ENCODE peak calls at places on chromosomes 2 and 18, in four cellular contexts. K is HCT116, V is HepG2, U is H1. J is an unnamed sample.

GRCh38 chr2:3465844-3466481 is 53.4 kb downstream of the ADI1 start:
- DNase-seq in K (no peak), V (peak; percentile 99), U (no peak), J (no peak)

GRCh38 chr2:107585851-107586250 is 240.8 kb upstream of the RGPD4 start:
- DNase-seq in U (no peak), K (no peak), V (no peak), J (no peak)

GRCh38 chr2:8509613-8510012 is 172.2 kb upstream of the ID2 start:
- DNase-seq in K (no peak), V (no peak), U (no peak), J (no peak)

GRCh38 chr2:33236457-33236856 is 240.0 kb upstream of the RASGRP3 start:
- DNase-seq in U (no peak), K (no peak), V (no peak), J (no peak)

GRCh38 chr2:149738771-149739170 is 151.2 kb upstream of the MMADHC start:
- DNase-seq in V (no peak), U (no peak), K (no peak), J (no peak)

GRCh38 chr2:80007722-80008503 is 296.6 kb downstream of the LRRTM1 start:
- DNase-seq in K (no peak), V (no peak), U (peak; percentile 71), J (peak; percentile 84)

GRCh38 chr2:69723791-69724190 is 18.1 kb upstream of the ANXA4 start:
- DNase-seq in U (no peak), V (no peak), K (no peak), J (no peak)

GRCh38 chr18:9113468-9114149 is 11.1 kb downstream of the NDUFV2 start:
- DNase-seq in U (no peak), K (no peak), V (no peak), J (no peak)

GRCh38 chr18:36758623-36759022 is 70.2 kb downstream of the TPGS2 start:
- DNase-seq in K (no peak), U (no peak), V (no peak), J (no peak)

GRCh38 chr2:48508461-48509124 is 21.4 kb upstream of the STON1 start:
- DNase-seq in V (peak; percentile 75), K (no peak), U (peak; percentile 72), J (peak; percentile 74)

GRCh38 chr2:189022002-189022401 is 47.8 kb downstream of the COL3A1 start:
- DNase-seq in K (no peak), V (no peak), U (no peak), J (no peak)

GRCh38 chr18:45248240-45248903 is 366.9 kb upstream of the SLC14A2 start:
- DNase-seq in K (no peak), U (no peak), V (no peak), J (no peak)

GRCh38 chr18:31237142-31237541 is 74.5 kb upstream of the DSC1 start:
- DNase-seq in U (no peak), V (no peak), K (no peak), J (no peak)

GRCh38 chr2:98867539-98868309 is 68.3 kb downstream of the CRACDL start:
- DNase-seq in U (no peak), K (no peak), V (no peak), J (no peak)

GRCh38 chr18:29163596-29163995 is 986.7 kb upstream of the CDH2 start:
- DNase-seq in K (no peak), V (no peak), U (no peak), J (no peak)

GRCh38 chr2:207849443-207849842 is 79.7 kb upstream of the FZD5 start:
- DNase-seq in K (no peak), V (peak; percentile 29), U (no peak), J (no peak)

GRCh38 chr2:29014811-29015414 is 33.8 kb downstream of the TOGARAM2 start:
- DNase-seq in V (no peak), K (no peak), U (no peak), J (no peak)

GRCh38 chr18:63736856-63737255 is 34.1 kb downstream of the SERPINB11 start:
- DNase-seq in U (no peak), K (peak; percentile 23), V (no peak), J (no peak)

GRCh38 chr2:122643725-122644329 is 888.4 kb downstream of the TSN start:
- DNase-seq in K (no peak), V (no peak), U (no peak), J (no peak)

GRCh38 chr2:39202639-39203369 is 41.0 kb downstream of the CDKL4 start:
- DNase-seq in V (no peak), U (peak; percentile 39), K (no peak), J (peak; percentile 75)

GRCh38 chr2:190959911-190960788 is 53.8 kb downstream of the STAT1 start:
- DNase-seq in K (no peak), U (no peak), V (no peak), J (no peak)

GRCh38 chr18:6576706-6577375 is 152.7 kb upstream of the ARHGAP28 start:
- DNase-seq in U (no peak), K (no peak), V (no peak), J (no peak)

GRCh38 chr18:54607213-54607934 is 16.3 kb downstream of the DYNAP start:
- DNase-seq in K (no peak), V (peak; percentile 58), U (peak; percentile 38), J (peak; percentile 39)

GRCh38 chr2:119113489-119113770 is 45.1 kb downstream of the C1QL2 start:
- DNase-seq in V (no peak), K (no peak), U (no peak), J (no peak)

GRCh38 chr18:58601468-58602266 is 27.2 kb downstream of the ALPK2 start:
- DNase-seq in K (no peak), V (no peak), U (no peak), J (no peak)

GRCh38 chr2:26772064-26773001 is 8.2 kb downstream of the SLC35F6 start:
- DNase-seq in V (peak; percentile 83), K (no peak), U (no peak), J (no peak)

GRCh38 chr2:181884601-181885000 is 6.9 kb upstream of the ITPRID2 start:
- DNase-seq in K (no peak), U (no peak), V (no peak), J (no peak)

GRCh38 chr2:20333738-20334137 is 16.9 kb downstream of the PUM2 start:
- DNase-seq in K (no peak), V (no peak), U (no peak), J (no peak)

GRCh38 chr2:85681354-85681728 is 12.8 kb upstream of the GNLY start:
- DNase-seq in V (no peak), U (no peak), K (no peak), J (no peak)

DNA sequence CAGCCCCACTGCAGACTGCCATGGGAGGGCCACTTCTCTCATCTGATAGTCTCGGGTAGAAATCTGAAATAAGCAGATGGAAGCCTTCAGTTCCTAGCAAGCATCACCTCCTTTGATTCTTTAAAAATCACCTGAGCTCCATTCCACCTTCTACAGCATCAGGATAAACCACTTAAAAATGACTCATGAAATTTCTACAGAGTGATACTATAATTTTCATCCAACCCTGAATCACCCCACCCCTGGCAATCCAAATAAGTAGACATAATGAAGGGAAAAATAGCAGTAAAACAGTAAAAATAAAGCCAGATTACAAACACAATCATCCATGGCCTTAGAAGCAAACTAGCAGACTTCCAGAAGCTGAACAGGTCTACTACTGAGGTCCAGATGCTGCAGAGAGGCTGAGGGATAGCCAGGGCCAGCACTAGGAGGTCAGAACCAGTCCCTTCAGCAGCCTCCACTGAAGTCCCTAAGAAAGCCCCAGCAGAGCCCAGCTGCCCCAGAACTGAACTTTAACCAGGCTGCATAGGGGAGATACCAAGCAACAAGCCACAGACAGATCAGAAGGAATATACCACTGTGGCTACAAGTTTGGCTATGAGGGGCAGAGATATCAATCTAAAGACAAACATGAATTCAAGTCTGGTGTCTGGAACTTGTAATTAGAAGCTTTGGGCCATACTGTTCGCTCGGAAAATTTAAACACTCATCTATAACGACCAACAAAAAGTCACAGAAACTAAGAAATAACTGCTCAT is 54.7 kb upstream of the RNU4ATAC start:
- DNase-seq in V (peak; percentile 21), K (no peak), U (no peak), J (no peak)
- TF ChIP-seq YY1 in V (no peak), K (no peak), U (no peak), J (no peak)

GRCh38 chr18:57433492-57434176 is 1.5 kb upstream of the ONECUT2 start:
- DNase-seq in K (no peak), U (no peak), V (no peak), J (no peak)

GRCh38 chr18:57432118-57432517 is 3.1 kb upstream of the ONECUT2 start:
- DNase-seq in V (no peak), K (no peak), U (no peak), J (no peak)

GRCh38 chr18:57434177-57434535 is 1.0 kb upstream of the ONECUT2 start:
- DNase-seq in K (no peak), U (no peak), V (no peak), J (no peak)

GRCh38 chr18:57431512-57432080 is 3.6 kb upstream of the ONECUT2 start:
- DNase-seq in K (no peak), V (no peak), U (no peak), J (no peak)

DNA sequence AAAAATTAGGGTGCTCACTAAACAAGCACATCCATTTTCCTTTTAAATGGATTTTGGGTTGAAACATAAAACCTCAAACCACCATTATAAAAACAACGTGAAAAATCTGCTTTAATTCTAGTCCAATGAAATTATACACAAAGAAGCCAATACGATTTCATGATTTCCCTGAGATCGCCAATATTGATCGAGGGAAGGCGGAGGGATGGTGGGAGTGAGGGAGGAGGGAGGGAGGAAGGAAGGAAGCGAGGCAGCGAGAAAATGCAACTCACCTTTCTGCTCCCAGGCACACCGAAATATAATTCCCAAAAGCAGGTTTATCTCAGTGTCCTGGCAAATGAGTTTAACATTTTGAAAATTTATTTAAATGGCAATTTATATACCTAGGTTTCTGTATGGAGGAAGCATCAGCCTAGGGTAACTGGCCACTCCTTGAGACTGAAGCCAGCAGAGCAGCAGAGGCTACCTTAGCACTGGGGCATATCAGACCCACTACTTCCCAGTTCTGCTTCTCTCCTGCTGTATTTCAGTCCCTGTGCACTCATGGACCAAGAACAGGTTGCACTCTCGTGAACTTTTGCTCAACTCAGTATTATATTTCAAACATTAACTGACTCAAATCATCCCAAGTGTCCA is 2.3 kb upstream of the ONECUT2 start:
- DNase-seq in U (no peak), K (no peak), V (no peak), J (no peak)
- H3K27me3 ChIP-seq in U (peaks cover 68% of the 10 kb centered on the region), K (peaks cover 41% of the 10 kb centered on the region), V (peaks cover 14% of the 10 kb centered on the region), J (peaks cover 92% of the 10 kb centered on the region)

GRCh38 chr2:233051241-233052149 is 8.6 kb upstream of the INPP5D start:
- DNase-seq in V (no peak), U (peak; percentile 34), K (no peak), J (peak; percentile 57)
- TF ChIP-seq YY1 in V (no peak), U (no peak), K (no peak), J (no peak)

GRCh38 chr2:74524005-74524404 is 2.0 kb downstream of the DQX1 start:
- DNase-seq in U (no peak), K (no peak), V (no peak), J (no peak)
- H3K27me3 ChIP-seq in U (peaks cover 2% of the 10 kb centered on the region), K (no peaks in the 10 kb centered on the region), V (no peaks in the 10 kb centered on the region), J (peaks cover 7% of the 10 kb centered on the region)

DNA sequence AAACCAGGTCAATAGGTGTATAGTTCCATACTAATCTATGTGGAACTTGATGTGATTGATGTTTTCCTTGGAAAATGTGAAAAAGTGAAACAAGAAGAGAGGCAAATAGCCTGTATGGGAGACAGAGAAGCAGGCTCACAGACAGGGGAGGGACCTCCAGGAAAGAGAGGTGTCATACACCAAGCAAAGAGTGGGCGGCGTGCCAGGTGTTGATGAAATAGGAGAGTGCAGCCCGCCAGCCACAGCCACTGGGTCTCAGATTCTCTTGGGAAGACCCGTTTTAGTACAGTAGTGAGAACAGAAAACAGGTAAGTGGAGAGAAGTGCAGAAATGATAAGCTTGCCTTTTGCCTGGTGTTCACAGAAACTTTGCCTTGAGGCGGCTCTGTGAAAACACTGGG is 301.9 kb downstream of the ZNF407 start:
- DNase-seq in U (no peak), K (no peak), V (no peak), J (no peak)
- TF ChIP-seq YY1 in U (no peak), K (no peak), V (no peak), J (no peak)

GRCh38 chr2:218876562-218877219 is 4.0 kb upstream of the WNT10A start:
- DNase-seq in K (peak; percentile 59), V (peak; percentile 82), U (no peak), J (no peak)
- H3K27me3 ChIP-seq in K (no peaks in the 10 kb centered on the region), V (peaks cover 93% of the 10 kb centered on the region), U (peaks cover 97% of the 10 kb centered on the region), J (peaks cover 98% of the 10 kb centered on the region)